ENCODE peak calls at places on chromosomes 13 and 19, in four cellular contexts. M is heart left ventricle, I is foreskin keratinocyte, P is right atrium auricular region. Z is an unnamed sample.

GRCh38 chr13:114203536-114203935 is 24.5 kb downstream of the CFAP97D2 start:
- DNase-seq in M (no peak), I (peak; percentile 31), P (no peak), Z (no peak)

GRCh38 chr13:54536112-54536511 is 1507.5 kb downstream of the OLFM4 start:
- DNase-seq in M (no peak), I (no peak), P (no peak), Z (no peak)

GRCh38 chr13:112510002-112510780 is 77.8 kb downstream of the TUBGCP3 start:
- DNase-seq in M (no peak), I (no peak), P (no peak), Z (no peak)

GRCh38 chr19:45526143-45526542 is 18.9 kb downstream of the VASP start:
- DNase-seq in M (peak; percentile 82), I (no peak), P (peak; percentile 68), Z (peak; percentile 65)

GRCh38 chr13:53417601-53418000 is 389.0 kb downstream of the OLFM4 start:
- DNase-seq in M (no peak), I (no peak), P (no peak), Z (no peak)

GRCh38 chr13:47794963-47795362 is 206.1 kb downstream of the SUCLA2 start:
- DNase-seq in M (no peak), I (no peak), P (no peak), Z (no peak)

GRCh38 chr13:52024481-52024880 is at the start of gene UTP14C:
- DNase-seq in M (no peak), I (no peak), P (no peak), Z (no peak)

GRCh38 chr13:111380431-111380830 is 60.0 kb downstream of the TEX29 start:
- DNase-seq in M (no peak), I (no peak), P (peak; percentile 44), Z (no peak)

GRCh38 chr13:40146586-40147240 is 491.3 kb downstream of the COG6 start:
- DNase-seq in M (no peak), I (peak; percentile 65), P (no peak), Z (no peak)

GRCh38 chr19:2507109-2507508 is 31.2 kb downstream of the GADD45B start:
- DNase-seq in M (no peak), I (no peak), P (no peak), Z (no peak)

GRCh38 chr13:23680836-23681235 is 110.6 kb downstream of the TNFRSF19 start:
- DNase-seq in M (no peak), I (no peak), P (no peak), Z (no peak)

GRCh38 chr19:54551950-54552912 is 21.4 kb upstream of the LILRA2 start:
- DNase-seq in M (no peak), I (no peak), P (no peak), Z (no peak)

GRCh38 chr13:88000239-88000638 is 329.1 kb downstream of the SLITRK5 start:
- DNase-seq in M (no peak), I (no peak), P (no peak), Z (no peak)

GRCh38 chr19:1923319-1923718 is 17.7 kb upstream of the CSNK1G2 start:
- DNase-seq in M (no peak), I (no peak), P (no peak), Z (no peak)

GRCh38 chr13:65825039-65825438 is 1405.1 kb downstream of the PCDH9 start:
- DNase-seq in M (no peak), I (no peak), P (no peak), Z (no peak)

GRCh38 chr13:73989244-73989843 is 144.9 kb downstream of the KLF12 start:
- DNase-seq in M (no peak), I (no peak), P (no peak), Z (no peak)
- H3K27ac ChIP-seq in M (no peak overlapping the region), I (no peak overlapping the region), P (no peak overlapping the region), Z (no peak overlapping the region)

DNA sequence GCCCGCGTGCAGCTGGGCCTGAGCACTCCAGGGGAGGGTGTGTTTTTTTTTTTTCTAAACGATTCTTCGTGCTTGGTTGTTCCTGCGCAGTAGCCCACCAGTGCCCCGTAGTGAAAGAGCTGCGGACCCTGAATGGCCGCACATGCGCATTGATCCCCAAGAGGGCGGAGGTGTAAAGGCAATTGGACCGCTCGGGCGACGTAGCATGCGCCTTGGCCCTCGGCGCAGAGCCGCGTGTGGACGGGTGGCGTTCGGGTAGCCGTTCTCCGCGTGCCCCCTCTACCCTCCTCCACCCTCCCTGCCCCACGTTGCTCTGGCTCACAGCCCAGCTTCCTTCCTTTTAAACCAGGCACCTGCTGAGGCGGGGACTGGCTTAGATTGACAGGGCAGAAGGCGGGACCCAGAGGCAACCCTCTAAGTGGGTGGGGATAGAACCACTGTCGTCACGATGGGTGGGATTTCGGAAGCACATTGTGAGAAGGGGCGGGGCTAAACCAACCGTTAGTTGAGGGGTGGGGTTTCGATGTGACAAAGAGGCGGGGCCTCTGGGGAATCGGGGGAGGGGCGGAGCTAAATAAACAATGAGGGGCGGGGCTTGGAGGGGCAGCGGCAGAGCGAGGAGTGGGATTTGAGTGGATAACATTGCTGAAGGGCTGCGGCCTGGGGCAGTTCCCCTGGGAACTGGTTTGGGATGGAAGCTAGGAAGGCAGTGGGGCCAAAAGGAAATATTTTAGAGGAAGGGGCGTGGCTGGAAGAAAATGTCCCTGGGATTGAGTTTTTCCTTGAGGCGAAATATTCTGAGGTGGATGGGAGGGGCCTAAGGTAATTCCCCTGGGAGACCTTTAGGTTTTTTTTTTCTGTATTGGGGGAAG is 543 bp upstream of the NUP62 start:
- DNase-seq in M (peak; percentile 97), I (peak; percentile 83), P (peak; percentile 95), Z (peak; percentile 95)
- TF ChIP-seq CTCF in M (no peak), I (no peak), P (no peak), Z (no peak)

GRCh38 chr19:35347930-35348298 is 212 bp downstream of the FFAR1 start:
- DNase-seq in M (no peak), I (no peak), P (no peak), Z (no peak)

GRCh38 chr19:35346193-35347052 is 1.3 kb upstream of the FFAR1 start:
- DNase-seq in M (no peak), I (no peak), P (no peak), Z (no peak)

GRCh38 chr19:35345671-35346111 is 2.0 kb upstream of the FFAR1 start:
- DNase-seq in M (no peak), I (no peak), P (no peak), Z (no peak)

GRCh38 chr19:35348909-35349611 is 1.4 kb downstream of the FFAR1 start:
- DNase-seq in M (no peak), I (no peak), P (no peak), Z (no peak)

DNA sequence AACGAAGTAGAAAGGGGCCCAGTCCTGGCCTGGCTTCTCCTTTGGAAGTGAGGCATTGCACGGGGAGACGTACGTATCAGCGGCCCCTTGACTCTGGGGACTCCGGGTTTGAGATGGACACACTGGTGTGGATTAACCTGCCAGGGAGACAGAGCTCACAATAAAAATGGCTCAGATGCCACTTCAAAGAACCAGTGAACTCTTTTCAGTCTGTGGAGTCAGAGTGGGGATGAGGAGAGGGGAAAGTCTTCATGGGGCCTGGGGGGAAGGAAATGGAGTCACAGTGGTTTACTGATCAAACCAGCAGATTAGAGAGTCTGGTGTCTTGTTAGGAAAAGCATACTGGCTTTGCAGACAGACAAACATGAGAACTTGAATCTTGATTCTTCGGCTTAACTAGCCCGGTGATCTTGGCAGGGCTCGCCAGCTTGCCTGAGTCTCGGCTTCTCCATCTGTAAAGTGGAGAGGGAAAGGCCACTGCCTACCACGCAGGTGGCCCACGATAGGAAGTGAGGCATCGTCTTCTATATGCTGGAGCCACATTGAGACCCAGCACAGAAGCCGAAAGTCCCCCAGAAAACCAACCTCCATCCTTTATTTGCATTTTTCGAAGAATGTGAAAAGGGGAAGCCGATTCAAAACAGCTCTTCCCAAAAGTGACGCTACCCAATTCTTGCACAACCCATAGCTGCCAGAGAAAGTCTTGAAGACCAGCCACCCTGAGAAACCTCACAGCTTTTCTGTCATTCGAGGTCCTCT is at the start of gene FFAR1:
- DNase-seq in M (no peak), I (no peak), P (no peak), Z (no peak)
- H3K27ac ChIP-seq in M (peak within 1 kb of the TSS; percentile 84), I (no peak within 1 kb of the TSS), P (no peak within 1 kb of the TSS), Z (no peak within 1 kb of the TSS)

GRCh38 chr13:76829572-76830327 is 56.5 kb downstream of the KCTD12 start:
- DNase-seq in M (peak; percentile 64), I (no peak), P (no peak), Z (peak; percentile 55)

GRCh38 chr13:76830805-76831204 is 55.4 kb downstream of the KCTD12 start:
- DNase-seq in M (no peak), I (no peak), P (no peak), Z (no peak)

GRCh38 chr13:76836311-76836710 is 49.9 kb downstream of the KCTD12 start:
- DNase-seq in M (no peak), I (no peak), P (no peak), Z (no peak)

GRCh38 chr13:76833465-76833864 is 52.7 kb downstream of the KCTD12 start:
- DNase-seq in M (no peak), I (no peak), P (no peak), Z (no peak)

GRCh38 chr13:76832258-76832988 is 53.8 kb downstream of the KCTD12 start:
- DNase-seq in M (no peak), I (no peak), P (no peak), Z (no peak)
- TF ChIP-seq CTCF in M (no peak), I (no peak), P (no peak), Z (no peak)

GRCh38 chr19:13040232-13040915 is 45.1 kb downstream of the NFIX start:
- DNase-seq in M (no peak), I (no peak), P (no peak), Z (no peak)

GRCh38 chr19:13043285-13043684 is 48.0 kb downstream of the NFIX start:
- DNase-seq in M (no peak), I (no peak), P (no peak), Z (no peak)

GRCh38 chr19:13044160-13044853 is 49.0 kb downstream of the NFIX start:
- DNase-seq in M (peak; percentile 28), I (peak; percentile 26), P (no peak), Z (no peak)

GRCh38 chr19:13040916-13041292 is 45.6 kb downstream of the NFIX start:
- DNase-seq in M (no peak), I (no peak), P (no peak), Z (no peak)

DNA sequence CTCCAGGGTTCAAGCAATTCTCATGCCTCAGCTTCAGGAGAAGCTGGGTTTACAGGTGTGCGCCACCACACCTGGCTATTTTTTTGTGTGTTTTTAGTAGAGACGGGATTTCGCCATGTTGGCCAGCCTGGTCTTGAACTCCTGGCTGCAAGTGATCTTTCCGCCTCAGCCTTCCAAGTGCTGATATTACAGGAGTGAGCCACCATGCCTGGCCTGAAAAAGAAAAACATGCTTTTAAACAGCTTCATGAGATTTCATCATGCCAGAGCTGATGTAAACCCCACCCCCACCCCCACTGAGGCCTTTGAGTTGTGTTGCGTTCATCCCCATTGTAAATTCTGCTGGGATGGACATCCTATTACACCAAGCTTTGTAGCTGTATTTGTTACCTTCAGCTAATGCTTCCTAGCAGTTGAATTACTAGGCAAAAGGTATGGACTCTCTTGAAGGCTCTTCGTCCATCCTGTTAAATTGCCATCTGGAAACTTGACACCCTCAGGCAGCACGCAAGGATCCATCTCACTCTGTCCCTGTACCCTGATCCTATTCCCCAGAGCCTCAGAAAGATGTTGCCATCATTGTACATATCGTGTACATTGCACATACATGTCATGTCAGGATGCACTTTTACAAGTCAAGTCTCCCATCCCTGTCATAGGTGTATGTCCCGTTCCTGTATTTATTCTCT is 47.3 kb downstream of the NFIX start:
- DNase-seq in M (no peak), I (no peak), P (no peak), Z (no peak)
- H3K27ac ChIP-seq in M (no peak overlapping the region), I (no peak overlapping the region), P (peak overlapping the region; percentile 36), Z (no peak overlapping the region)

Z was measured in uterus.